ENCODE peak calls at places on chromosome 20, in four cellular contexts. One of them, this sample, is unnamed.

GRCh38 chr20:47352332-47353223 is 3.9 kb downstream of the ZMYND8 start:
- DNase-seq in tibial artery: no peak
- DNase-seq in endodermal cell: peak
- DNase-seq in glutamatergic neuron: no peak
- DNase-seq in this sample: no peak

GRCh38 chr20:568097-568864 is 24.7 kb upstream of the CSNK2A1 start:
- DNase-seq in tibial artery: no peak
- DNase-seq in endodermal cell: no peak
- DNase-seq in glutamatergic neuron: no peak
- DNase-seq in this sample: no peak

GRCh38 chr20:14866841-14867514 is 529.6 kb upstream of the FLRT3 start:
- DNase-seq in tibial artery: no peak
- DNase-seq in endodermal cell: no peak
- DNase-seq in glutamatergic neuron: no peak
- DNase-seq in this sample: no peak

GRCh38 chr20:11902264-11902663 is 15.4 kb upstream of the BTBD3 start:
- DNase-seq in tibial artery: no peak
- DNase-seq in endodermal cell: no peak
- DNase-seq in glutamatergic neuron: no peak
- DNase-seq in this sample: no peak

GRCh38 chr20:19976595-19977372 is 40.4 kb upstream of the NAA20 start:
- DNase-seq in tibial artery: peak
- DNase-seq in endodermal cell: peak
- DNase-seq in glutamatergic neuron: no peak
- DNase-seq in this sample: no peak

GRCh38 chr20:2558581-2559301 is 22.4 kb downstream of the TMC2 start:
- DNase-seq in tibial artery: no peak
- DNase-seq in endodermal cell: peak
- DNase-seq in glutamatergic neuron: no peak
- DNase-seq in this sample: no peak

GRCh38 chr20:10634683-10635411 is 39.0 kb downstream of the JAG1 start:
- DNase-seq in tibial artery: no peak
- DNase-seq in endodermal cell: no peak
- DNase-seq in glutamatergic neuron: no peak
- DNase-seq in this sample: no peak

GRCh38 chr20:32052792-32053362 is 835 bp downstream of the HCK start:
- DNase-seq in tibial artery: peak
- DNase-seq in endodermal cell: peak
- DNase-seq in glutamatergic neuron: no peak
- DNase-seq in this sample: no peak

GRCh38 chr20:34557936-34558319 is 590 bp upstream of the MAP1LC3A start:
- DNase-seq in tibial artery: no peak
- DNase-seq in endodermal cell: peak
- DNase-seq in glutamatergic neuron: no peak
- DNase-seq in this sample: no peak

GRCh38 chr20:19304886-19305415 is 92.5 kb downstream of the SLC24A3 start:
- DNase-seq in tibial artery: no peak
- DNase-seq in endodermal cell: peak
- DNase-seq in glutamatergic neuron: no peak
- DNase-seq in this sample: peak

GRCh38 chr20:46634528-46634927 is 16.7 kb downstream of the SLC13A3 start:
- DNase-seq in tibial artery: no peak
- DNase-seq in endodermal cell: no peak
- DNase-seq in glutamatergic neuron: no peak
- DNase-seq in this sample: peak

GRCh38 chr20:55097621-55098020 is 622.2 kb downstream of the DOK5 start:
- DNase-seq in tibial artery: no peak
- DNase-seq in endodermal cell: no peak
- DNase-seq in glutamatergic neuron: no peak
- DNase-seq in this sample: no peak

GRCh38 chr20:64076061-64076997 is 3.0 kb downstream of the RGS19 start:
- DNase-seq in tibial artery: no peak
- DNase-seq in endodermal cell: no peak
- DNase-seq in glutamatergic neuron: no peak
- DNase-seq in this sample: no peak

GRCh38 chr20:19497064-19497463 is 261.0 kb upstream of the RIN2 start:
- DNase-seq in tibial artery: no peak
- DNase-seq in endodermal cell: no peak
- DNase-seq in glutamatergic neuron: no peak
- DNase-seq in this sample: no peak

GRCh38 chr20:45911486-45912343 is at the start of gene PLTP:
- DNase-seq in tibial artery: peak
- DNase-seq in endodermal cell: peak
- DNase-seq in glutamatergic neuron: peak
- DNase-seq in this sample: peak

GRCh38 chr20:46639587-46639986 is 11.7 kb downstream of the SLC13A3 start:
- DNase-seq in tibial artery: no peak
- DNase-seq in endodermal cell: no peak
- DNase-seq in glutamatergic neuron: no peak
- DNase-seq in this sample: no peak

GRCh38 chr20:33423141-33423834 is 20.3 kb downstream of the SNTA1 start:
- DNase-seq in tibial artery: peak
- DNase-seq in endodermal cell: no peak
- DNase-seq in glutamatergic neuron: no peak
- DNase-seq in this sample: peak